ENCODE peak calls at places on chromosomes 4 and X, in nine cellular contexts. B is lower leg skin; X is endothelial cell; A is effector memory CD8-positive, alpha-beta T cell; W is anterior cingulate cortex; N is germinal center; I is SHP77 treated with DMSO at 0.1 percent for 48 hours; U is activated gamma-delta T cell treated with Interleukin-2 at 50 U/mL for 16 hours; H is HCEC 1CT. F is an unnamed sample.
A peak's percentile ranks its signal among the peaks of the same experiment; 100 is the strongest.

GRCh38 chr4:7713757-7714156 is 225.9 kb downstream of the AFAP1 start:
- DNase-seq in B (no peak), A (no peak), W (no peak), N (no peak), U (no peak), H (no peak), I (no peak), X (no peak), F (no peak)

GRCh38 chr4:163624727-163625126 is 130.2 kb downstream of the TMA16 start:
- DNase-seq in W (no peak), H (no peak), N (no peak), I (no peak), B (no peak), X (no peak), U (no peak), A (no peak), F (no peak)

GRCh38 chrX:128623361-128623760 is 571.2 kb upstream of the ACTRT1 start:
- DNase-seq in H (no peak), B (no peak), X (no peak), I (no peak), N (no peak), W (no peak), A (no peak), U (no peak), F (no peak)

GRCh38 chr4:147059064-147059731 is 113.5 kb upstream of the TTC29 start:
- DNase-seq in X (no peak), I (no peak), B (no peak), N (peak; percentile 11), H (no peak), A (no peak), W (no peak), U (no peak), F (no peak)

GRCh38 chrX:3549442-3549875 is 164.0 kb downstream of the PRKX start:
- DNase-seq in W (no peak), U (no peak), A (no peak), B (no peak), I (no peak), H (peak; percentile 4), X (no peak), N (no peak), F (peak; percentile 5)

GRCh38 chr4:21893136-21893535 is 55.4 kb downstream of the KCNIP4 start:
- DNase-seq in I (no peak), X (no peak), A (no peak), B (no peak), W (no peak), H (no peak), U (no peak), N (no peak), F (no peak)

GRCh38 chr4:78781086-78781630 is 5.0 kb downstream of the BMP2K start:
- DNase-seq in H (no peak), U (no peak), W (no peak), A (no peak), I (no peak), N (no peak), X (no peak), B (no peak), F (no peak)

GRCh38 chrX:39440734-39441305 is 639.6 kb downstream of the MID1IP1 start:
- DNase-seq in A (no peak), W (no peak), H (no peak), X (no peak), B (no peak), N (no peak), U (no peak), I (no peak), F (no peak)

GRCh38 chrX:100609591-100609990 is 24.9 kb downstream of the TNMD start:
- DNase-seq in H (no peak), W (no peak), U (no peak), N (no peak), A (no peak), B (no peak), I (no peak), X (no peak), F (no peak)

GRCh38 chrX:87571965-87572364 is 54.4 kb downstream of the KLHL4 start:
- DNase-seq in H (no peak), X (no peak), N (no peak), U (no peak), I (no peak), B (no peak), A (no peak), W (no peak), F (no peak)

GRCh38 chr4:150232029-150232428 is 153.8 kb downstream of the DCLK2 start:
- DNase-seq in W (no peak), U (no peak), X (no peak), B (no peak), H (no peak), I (peak; percentile 22), A (no peak), N (no peak), F (no peak)

F was measured in HuH-7.